ENCODE peak calls at places on chromosomes 12 and 14, in seven cellular contexts. K, I, T, H, B, D and J are unnamed samples.

GRCh38 chr12:118098456-118098855 is 5.4 kb downstream of the VSIG10 start:
- DNase-seq in K (no peak), B (no peak), I (no peak), D (no peak), H (no peak), T (no peak), J (no peak)

GRCh38 chr12:11752403-11753150 is 103.1 kb downstream of the ETV6 start:
- DNase-seq in K (no peak), B (no peak), T (no peak), H (no peak), D (no peak), I (no peak), J (no peak)

GRCh38 chr12:81077686-81078441 is at the start of gene ACSS3:
- DNase-seq in T (peak; percentile 59), K (peak; percentile 67), D (no peak), I (no peak), H (peak; percentile 28), B (no peak), J (no peak)

GRCh38 chr14:31096255-31096654 is 70.1 kb upstream of the STRN3 start:
- DNase-seq in I (no peak), D (no peak), T (no peak), K (no peak), B (no peak), H (peak; percentile 15), J (no peak)

GRCh38 chr14:100012928-100013327 is 52.3 kb upstream of the EVL start:
- DNase-seq in H (no peak), T (no peak), I (no peak), K (no peak), B (no peak), D (no peak), J (no peak)

GRCh38 chr14:100263141-100263540 is 24.2 kb downstream of the YY1 start:
- DNase-seq in D (no peak), I (no peak), B (no peak), T (no peak), H (peak; percentile 58), K (no peak), J (no peak)

GRCh38 chr12:42846782-42847181 is 257.2 kb upstream of the PRICKLE1 start:
- DNase-seq in H (peak; percentile 1), I (no peak), K (no peak), D (no peak), T (no peak), B (no peak), J (no peak)

GRCh38 chr12:11943919-11944318 is 126.8 kb upstream of the BCL2L14 start:
- DNase-seq in K (no peak), B (no peak), I (no peak), T (no peak), D (no peak), H (no peak), J (no peak)

GRCh38 chr12:50110127-50110761 is 1.8 kb upstream of the COX14 start:
- DNase-seq in I (no peak), B (no peak), T (no peak), K (no peak), D (no peak), H (no peak), J (no peak)

GRCh38 chr12:29552994-29553748 is 55.7 kb upstream of the OVCH1 start:
- DNase-seq in B (no peak), T (no peak), H (no peak), D (no peak), K (no peak), I (no peak), J (no peak)

GRCh38 chr14:104292084-104292970 is 153.9 kb downstream of the KIF26A start:
- DNase-seq in I (no peak), H (no peak), B (no peak), K (peak; percentile 62), D (no peak), T (no peak), J (no peak)

GRCh38 chr14:54681819-54682261 is 114.9 kb downstream of the SAMD4A start:
- DNase-seq in I (no peak), K (no peak), H (no peak), T (peak; percentile 81), B (peak; percentile 75), D (no peak), J (peak; percentile 70)

GRCh38 chr12:102645968-102646367 is 165.6 kb upstream of the IGF1 start:
- DNase-seq in H (no peak), B (no peak), T (no peak), D (no peak), I (no peak), K (no peak), J (no peak)

GRCh38 chr14:38992067-38992835 is 110.8 kb downstream of the SEC23A start:
- DNase-seq in D (no peak), I (no peak), K (no peak), B (no peak), T (no peak), H (no peak), J (no peak)

GRCh38 chr12:24069532-24070395 is 120.3 kb upstream of the SOX5 start:
- DNase-seq in B (no peak), H (no peak), T (peak; percentile 33), K (peak; percentile 30), I (no peak), D (no peak), J (no peak)

GRCh38 chr14:60658909-60659585 is 9.8 kb upstream of the SIX1 start:
- DNase-seq in K (no peak), B (no peak), H (no peak), I (no peak), T (no peak), D (no peak), J (no peak)

GRCh38 chr12:130920711-130921381 is 32.9 kb upstream of the ADGRD1 start:
- DNase-seq in D (no peak), I (no peak), H (peak; percentile 95), B (peak; percentile 37), T (peak; percentile 40), K (no peak), J (no peak)